ENCODE peak calls at places on chromosome X, in five cellular contexts. One of them, this sample, is unnamed.
A peak's percentile ranks its signal among the peaks of the same experiment; 100 is the strongest.

GRCh38 chrX:47358387-47359065 is 11.9 kb upstream of the ZNF157 start:
- DNase-seq in small intestine: peak; percentile 2
- DNase-seq in left ventricle myocardium inferior: no peak
- DNase-seq in transverse colon: no peak
- DNase-seq in endothelial cell of umbilical vein: peak; percentile 36
- DNase-seq in this sample: no peak

GRCh38 chrX:110082156-110082555 is 79.2 kb downstream of the TMEM164 start:
- DNase-seq in small intestine: no peak
- DNase-seq in left ventricle myocardium inferior: no peak
- DNase-seq in transverse colon: no peak
- DNase-seq in endothelial cell of umbilical vein: peak; percentile 53
- DNase-seq in this sample: peak; percentile 13

GRCh38 chrX:71542411-71542810 is 9.5 kb downstream of the OGT start:
- DNase-seq in small intestine: peak; percentile 42
- DNase-seq in left ventricle myocardium inferior: no peak
- DNase-seq in transverse colon: no peak
- DNase-seq in endothelial cell of umbilical vein: peak; percentile 30
- DNase-seq in this sample: no peak

GRCh38 chrX:1584237-1585011 is 7.0 kb upstream of the AKAP17A start:
- DNase-seq in small intestine: no peak
- DNase-seq in left ventricle myocardium inferior: no peak
- DNase-seq in transverse colon: no peak
- DNase-seq in endothelial cell of umbilical vein: no peak
- DNase-seq in this sample: no peak

GRCh38 chrX:131910565-131910964 is 112.5 kb upstream of the STK26 start:
- DNase-seq in small intestine: no peak
- DNase-seq in left ventricle myocardium inferior: no peak
- DNase-seq in transverse colon: no peak
- DNase-seq in endothelial cell of umbilical vein: no peak
- DNase-seq in this sample: no peak

GRCh38 chrX:21756785-21757529 is 959 bp downstream of the SMPX start:
- DNase-seq in small intestine: no peak
- DNase-seq in left ventricle myocardium inferior: no peak
- DNase-seq in transverse colon: no peak
- DNase-seq in endothelial cell of umbilical vein: no peak
- DNase-seq in this sample: no peak

GRCh38 chrX:109624641-109625311 is at the start of gene KCNE5:
- DNase-seq in small intestine: no peak
- DNase-seq in left ventricle myocardium inferior: no peak
- DNase-seq in transverse colon: no peak
- DNase-seq in endothelial cell of umbilical vein: no peak
- DNase-seq in this sample: no peak

GRCh38 chrX:50643525-50644137 is 170.4 kb downstream of the SHROOM4 start:
- DNase-seq in small intestine: no peak
- DNase-seq in left ventricle myocardium inferior: peak; percentile 36
- DNase-seq in transverse colon: no peak
- DNase-seq in endothelial cell of umbilical vein: peak; percentile 91
- DNase-seq in this sample: no peak

GRCh38 chrX:150544835-150545790 is 23.3 kb upstream of the MTM1 start:
- DNase-seq in small intestine: no peak
- DNase-seq in left ventricle myocardium inferior: no peak
- DNase-seq in transverse colon: no peak
- DNase-seq in endothelial cell of umbilical vein: peak; percentile 13
- DNase-seq in this sample: peak; percentile 71

GRCh38 chrX:17674611-17675010 is 62.7 kb upstream of the SCML1 start:
- DNase-seq in small intestine: peak; percentile 0
- DNase-seq in left ventricle myocardium inferior: no peak
- DNase-seq in transverse colon: no peak
- DNase-seq in endothelial cell of umbilical vein: peak; percentile 31
- DNase-seq in this sample: no peak

GRCh38 chrX:2871817-2872216 is 43.1 kb downstream of the GYG2 start:
- DNase-seq in small intestine: no peak
- DNase-seq in left ventricle myocardium inferior: no peak
- DNase-seq in transverse colon: no peak
- DNase-seq in endothelial cell of umbilical vein: no peak
- DNase-seq in this sample: no peak

GRCh38 chrX:72676465-72676864 is 37.6 kb downstream of the PHKA1 start:
- DNase-seq in small intestine: no peak
- DNase-seq in left ventricle myocardium inferior: no peak
- DNase-seq in transverse colon: no peak
- DNase-seq in endothelial cell of umbilical vein: no peak
- DNase-seq in this sample: no peak

GRCh38 chrX:55057691-55058249 is 17.1 kb upstream of the PAGE2B start:
- DNase-seq in small intestine: peak; percentile 31
- DNase-seq in left ventricle myocardium inferior: no peak
- DNase-seq in transverse colon: no peak
- DNase-seq in endothelial cell of umbilical vein: peak; percentile 65
- DNase-seq in this sample: peak; percentile 25

DNA sequence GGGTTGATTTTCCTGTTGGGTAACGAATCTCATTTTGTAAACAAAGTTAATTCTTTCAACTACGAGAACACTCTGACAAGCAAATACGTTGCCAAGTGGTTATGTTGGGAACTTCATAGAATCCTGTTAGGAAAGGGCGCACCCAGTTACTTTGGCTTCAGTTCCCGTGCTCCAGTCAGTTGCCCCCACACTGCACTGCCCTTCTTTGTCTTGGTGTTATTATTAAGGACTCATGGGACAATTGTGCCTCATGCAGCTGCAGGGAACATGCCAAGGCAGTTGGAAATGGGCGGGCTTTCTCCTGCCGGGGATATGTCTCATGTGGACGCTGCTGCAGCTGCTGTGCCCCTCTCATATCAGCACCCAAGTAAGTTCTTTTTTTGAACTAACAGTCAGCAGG is 28.9 kb downstream of the OFD1 start:
- DNase-seq in small intestine: no peak
- DNase-seq in left ventricle myocardium inferior: peak; percentile 22
- DNase-seq in transverse colon: no peak
- DNase-seq in endothelial cell of umbilical vein: no peak
- DNase-seq in this sample: peak; percentile 23
- H3K4me1 ChIP-seq in small intestine: no peaks in the 10 kb centered on the region
- H3K4me1 ChIP-seq in left ventricle myocardium inferior: peaks cover 26% of the 10 kb centered on the region
- H3K4me1 ChIP-seq in transverse colon: peaks cover 3% of the 10 kb centered on the region
- H3K4me1 ChIP-seq in endothelial cell of umbilical vein: no peaks in the 10 kb centered on the region
- H3K4me1 ChIP-seq in this sample: peaks cover 2% of the 10 kb centered on the region

GRCh38 chrX:69674891-69675290 is 59.0 kb downstream of the EDA start:
- DNase-seq in small intestine: no peak
- DNase-seq in left ventricle myocardium inferior: no peak
- DNase-seq in transverse colon: no peak
- DNase-seq in endothelial cell of umbilical vein: no peak
- DNase-seq in this sample: no peak

GRCh38 chrX:69664693-69665092 is 48.8 kb downstream of the EDA start:
- DNase-seq in small intestine: no peak
- DNase-seq in left ventricle myocardium inferior: no peak
- DNase-seq in transverse colon: no peak
- DNase-seq in endothelial cell of umbilical vein: no peak
- DNase-seq in this sample: no peak

DNA sequence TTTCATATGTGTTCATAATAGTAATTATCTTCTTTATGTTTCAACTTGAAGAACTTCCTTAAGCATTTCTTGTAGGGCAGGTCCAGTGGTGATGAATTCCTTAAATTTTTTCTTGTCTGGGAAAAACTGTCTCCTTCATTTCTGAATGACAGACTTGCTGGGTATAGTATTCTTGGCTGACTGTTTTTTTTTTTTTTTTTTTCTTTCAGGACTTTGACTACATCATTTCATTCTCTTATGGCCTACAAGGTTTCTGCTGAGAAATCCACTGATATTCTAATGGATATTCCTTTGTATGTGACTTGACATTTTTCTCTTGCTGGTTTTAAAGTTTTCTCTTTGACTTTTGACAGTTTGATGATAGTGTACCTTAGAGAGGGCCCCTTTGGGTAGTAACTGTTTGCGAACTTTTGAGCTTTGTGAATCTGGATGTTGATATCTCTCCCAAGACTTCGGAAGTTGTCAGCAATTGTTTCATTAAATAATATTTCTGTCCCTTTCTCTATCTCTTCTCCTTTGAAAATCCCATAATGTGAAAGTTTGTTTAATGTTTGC is 54.2 kb downstream of the EDA start:
- DNase-seq in small intestine: no peak
- DNase-seq in left ventricle myocardium inferior: no peak
- DNase-seq in transverse colon: no peak
- DNase-seq in endothelial cell of umbilical vein: no peak
- DNase-seq in this sample: no peak
- H3K9me3 ChIP-seq in small intestine: peaks cover 1% of the 10 kb centered on the region
- H3K9me3 ChIP-seq in left ventricle myocardium inferior: peaks cover 54% of the 10 kb centered on the region
- H3K9me3 ChIP-seq in transverse colon: no peaks in the 10 kb centered on the region
- H3K9me3 ChIP-seq in endothelial cell of umbilical vein: no peaks in the 10 kb centered on the region
- H3K9me3 ChIP-seq in this sample: no peaks in the 10 kb centered on the region

GRCh38 chrX:12792711-12793110 is 1.5 kb downstream of the PRPS2 start:
- DNase-seq in small intestine: no peak
- DNase-seq in left ventricle myocardium inferior: no peak
- DNase-seq in transverse colon: no peak
- DNase-seq in endothelial cell of umbilical vein: no peak
- DNase-seq in this sample: no peak
- H3K4me3 ChIP-seq in small intestine: no peak overlapping the region
- H3K4me3 ChIP-seq in left ventricle myocardium inferior: no peak overlapping the region
- H3K4me3 ChIP-seq in transverse colon: no peak overlapping the region
- H3K4me3 ChIP-seq in endothelial cell of umbilical vein: no peak overlapping the region
- H3K4me3 ChIP-seq in this sample: peak overlapping the region; percentile 57

GRCh38 chrX:104288269-104288668 is 33.5 kb upstream of the ESX1 start:
- DNase-seq in small intestine: no peak
- DNase-seq in left ventricle myocardium inferior: no peak
- DNase-seq in transverse colon: no peak
- DNase-seq in endothelial cell of umbilical vein: no peak
- DNase-seq in this sample: no peak
- H3K4me1 ChIP-seq in small intestine: no peaks in the 10 kb centered on the region
- H3K4me1 ChIP-seq in left ventricle myocardium inferior: no peaks in the 10 kb centered on the region
- H3K4me1 ChIP-seq in transverse colon: no peaks in the 10 kb centered on the region
- H3K4me1 ChIP-seq in endothelial cell of umbilical vein: no peaks in the 10 kb centered on the region
- H3K4me1 ChIP-seq in this sample: no peaks in the 10 kb centered on the region

DNA sequence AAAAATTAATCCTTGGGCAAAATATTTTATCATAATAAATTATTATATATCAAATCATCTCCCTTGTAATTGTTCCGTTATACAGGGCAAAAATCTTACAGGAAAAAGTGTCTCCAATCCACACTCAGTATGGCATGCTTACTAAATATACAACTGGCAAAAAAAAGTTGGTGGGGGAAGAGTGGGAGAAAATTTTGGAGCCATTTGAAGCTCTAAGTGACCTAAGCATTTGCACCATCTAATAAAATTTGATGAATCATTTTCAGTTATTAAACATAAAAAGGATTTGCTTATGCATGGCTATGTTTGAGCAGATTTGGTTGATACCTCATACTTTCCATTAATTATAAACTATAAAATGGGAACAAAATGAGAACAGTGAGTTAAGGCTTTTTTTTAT is 68.1 kb upstream of the FAM9C start:
- DNase-seq in small intestine: no peak
- DNase-seq in left ventricle myocardium inferior: no peak
- DNase-seq in transverse colon: no peak
- DNase-seq in endothelial cell of umbilical vein: no peak
- DNase-seq in this sample: no peak
- H3K9me3 ChIP-seq in small intestine: peaks cover 2% of the 10 kb centered on the region
- H3K9me3 ChIP-seq in left ventricle myocardium inferior: peaks cover 4% of the 10 kb centered on the region
- H3K9me3 ChIP-seq in transverse colon: no peaks in the 10 kb centered on the region
- H3K9me3 ChIP-seq in endothelial cell of umbilical vein: no peaks in the 10 kb centered on the region
- H3K9me3 ChIP-seq in this sample: no peaks in the 10 kb centered on the region

This sample was measured in testis.